ENCODE peak calls at places on chromosomes 4 and X, in eight cellular contexts. One of them, this sample, is unnamed. For H3K36me3 and H3K27me3, the result is how much of the 10 kb centered on the place peaks cover.

GRCh38 chrX:107619836-107620235 is 8.5 kb upstream of the PRPS1 start:
- DNase-seq in adipocyte: no peak
- DNase-seq in esophagus squamous epithelium: no peak
- DNase-seq in ovary: no peak
- DNase-seq in neural progenitor cell: no peak
- DNase-seq in tibial nerve: no peak
- DNase-seq in suprapubic skin: no peak
- DNase-seq in heart left ventricle: no peak
- DNase-seq in this sample: no peak

GRCh38 chrX:7316280-7316679 is 168.3 kb upstream of the PUDP start:
- DNase-seq in esophagus squamous epithelium: no peak
- DNase-seq in heart left ventricle: no peak
- DNase-seq in tibial nerve: no peak
- DNase-seq in adipocyte: no peak
- DNase-seq in neural progenitor cell: no peak
- DNase-seq in ovary: no peak
- DNase-seq in suprapubic skin: no peak
- DNase-seq in this sample: no peak

GRCh38 chrX:107691024-107691448 is 62.7 kb downstream of the PRPS1 start:
- DNase-seq in tibial nerve: no peak
- DNase-seq in esophagus squamous epithelium: no peak
- DNase-seq in ovary: peak
- DNase-seq in heart left ventricle: no peak
- DNase-seq in suprapubic skin: peak
- DNase-seq in adipocyte: peak
- DNase-seq in neural progenitor cell: no peak
- DNase-seq in this sample: no peak

GRCh38 chr4:173835863-173836262 is 305.8 kb upstream of the HAND2 start:
- DNase-seq in tibial nerve: no peak
- DNase-seq in heart left ventricle: peak
- DNase-seq in esophagus squamous epithelium: no peak
- DNase-seq in neural progenitor cell: peak
- DNase-seq in adipocyte: peak
- DNase-seq in ovary: no peak
- DNase-seq in suprapubic skin: no peak
- DNase-seq in this sample: no peak

GRCh38 chrX:120751683-120752082 is 121.8 kb upstream of the C1GALT1C1 start:
- DNase-seq in tibial nerve: no peak
- DNase-seq in neural progenitor cell: no peak
- DNase-seq in suprapubic skin: no peak
- DNase-seq in heart left ventricle: no peak
- DNase-seq in adipocyte: no peak
- DNase-seq in ovary: no peak
- DNase-seq in esophagus squamous epithelium: no peak
- DNase-seq in this sample: no peak

GRCh38 chr4:138003248-138003647 is 238.9 kb downstream of the SLC7A11 start:
- DNase-seq in heart left ventricle: no peak
- DNase-seq in tibial nerve: no peak
- DNase-seq in neural progenitor cell: no peak
- DNase-seq in ovary: no peak
- DNase-seq in suprapubic skin: no peak
- DNase-seq in esophagus squamous epithelium: no peak
- DNase-seq in adipocyte: peak
- DNase-seq in this sample: peak

GRCh38 chr4:86359944-86360478 is at the start of gene MAPK10:
- DNase-seq in neural progenitor cell: peak
- DNase-seq in esophagus squamous epithelium: peak
- DNase-seq in ovary: peak
- DNase-seq in adipocyte: peak
- DNase-seq in tibial nerve: peak
- DNase-seq in suprapubic skin: peak
- DNase-seq in heart left ventricle: peak
- DNase-seq in this sample: peak

GRCh38 chr4:112029642-112030235 is 115.5 kb upstream of the FAM241A start:
- DNase-seq in tibial nerve: no peak
- DNase-seq in suprapubic skin: no peak
- DNase-seq in ovary: no peak
- DNase-seq in neural progenitor cell: peak
- DNase-seq in adipocyte: peak
- DNase-seq in esophagus squamous epithelium: no peak
- DNase-seq in heart left ventricle: no peak
- DNase-seq in this sample: no peak

GRCh38 chr4:118765399-118765798 is 70.5 kb downstream of the SEC24D start:
- DNase-seq in neural progenitor cell: no peak
- DNase-seq in suprapubic skin: no peak
- DNase-seq in adipocyte: peak
- DNase-seq in heart left ventricle: no peak
- DNase-seq in tibial nerve: peak
- DNase-seq in esophagus squamous epithelium: no peak
- DNase-seq in ovary: no peak
- DNase-seq in this sample: no peak

GRCh38 chr4:120517966-120518365 is 404.6 kb downstream of the PRDM5 start:
- DNase-seq in adipocyte: peak
- DNase-seq in tibial nerve: peak
- DNase-seq in heart left ventricle: no peak
- DNase-seq in esophagus squamous epithelium: no peak
- DNase-seq in neural progenitor cell: no peak
- DNase-seq in suprapubic skin: no peak
- DNase-seq in ovary: peak
- DNase-seq in this sample: peak

GRCh38 chr4:54230479-54231418 is 1.7 kb downstream of the PDGFRA start:
- DNase-seq in esophagus squamous epithelium: no peak
- DNase-seq in ovary: peak
- DNase-seq in neural progenitor cell: peak
- DNase-seq in tibial nerve: peak
- DNase-seq in heart left ventricle: no peak
- DNase-seq in adipocyte: peak
- DNase-seq in suprapubic skin: peak
- DNase-seq in this sample: peak

GRCh38 chr4:160514126-160514525 is 1411.2 kb downstream of the RAPGEF2 start:
- DNase-seq in suprapubic skin: no peak
- DNase-seq in tibial nerve: no peak
- DNase-seq in neural progenitor cell: no peak
- DNase-seq in heart left ventricle: no peak
- DNase-seq in adipocyte: no peak
- DNase-seq in esophagus squamous epithelium: no peak
- DNase-seq in ovary: no peak
- DNase-seq in this sample: no peak

GRCh38 chrX:20727447-20727846 is 460.7 kb upstream of the RPS6KA3 start:
- DNase-seq in suprapubic skin: no peak
- DNase-seq in ovary: no peak
- DNase-seq in heart left ventricle: no peak
- DNase-seq in adipocyte: no peak
- DNase-seq in esophagus squamous epithelium: no peak
- DNase-seq in tibial nerve: no peak
- DNase-seq in neural progenitor cell: no peak
- DNase-seq in this sample: no peak

GRCh38 chrX:137565921-137566745 is at the start of gene ZIC3:
- DNase-seq in suprapubic skin: no peak
- DNase-seq in heart left ventricle: peak
- DNase-seq in esophagus squamous epithelium: no peak
- DNase-seq in neural progenitor cell: peak
- DNase-seq in adipocyte: peak
- DNase-seq in ovary: no peak
- DNase-seq in tibial nerve: peak
- DNase-seq in this sample: no peak

GRCh38 chr4:7423801-7424552 is 10.8 kb downstream of the PSAPL1 start:
- DNase-seq in ovary: peak
- DNase-seq in heart left ventricle: no peak
- DNase-seq in esophagus squamous epithelium: no peak
- DNase-seq in neural progenitor cell: no peak
- DNase-seq in adipocyte: no peak
- DNase-seq in tibial nerve: no peak
- DNase-seq in suprapubic skin: peak
- DNase-seq in this sample: no peak

GRCh38 chr4:27123769-27124124 is 263.1 kb downstream of the STIM2 start:
- DNase-seq in ovary: no peak
- DNase-seq in neural progenitor cell: no peak
- DNase-seq in heart left ventricle: no peak
- DNase-seq in suprapubic skin: no peak
- DNase-seq in esophagus squamous epithelium: no peak
- DNase-seq in tibial nerve: no peak
- DNase-seq in adipocyte: no peak
- DNase-seq in this sample: no peak

GRCh38 chrX:74579597-74580209 is 34.7 kb downstream of the RLIM start:
- DNase-seq in adipocyte: peak
- DNase-seq in ovary: no peak
- DNase-seq in esophagus squamous epithelium: no peak
- DNase-seq in tibial nerve: no peak
- DNase-seq in heart left ventricle: no peak
- DNase-seq in suprapubic skin: no peak
- DNase-seq in neural progenitor cell: no peak
- DNase-seq in this sample: no peak

GRCh38 chr4:76166480-76166879 is 18.3 kb upstream of the NUP54 start:
- DNase-seq in suprapubic skin: no peak
- DNase-seq in esophagus squamous epithelium: no peak
- DNase-seq in tibial nerve: no peak
- DNase-seq in adipocyte: no peak
- DNase-seq in ovary: no peak
- DNase-seq in neural progenitor cell: no peak
- DNase-seq in heart left ventricle: no peak
- DNase-seq in this sample: no peak
- H3K36me3 ChIP-seq in suprapubic skin: half or more
- H3K36me3 ChIP-seq in esophagus squamous epithelium: half or more
- H3K36me3 ChIP-seq in tibial nerve: under half
- H3K36me3 ChIP-seq in adipocyte: half or more
- H3K36me3 ChIP-seq in ovary: under half
- H3K36me3 ChIP-seq in neural progenitor cell: under half
- H3K36me3 ChIP-seq in heart left ventricle: under half
- H3K36me3 ChIP-seq in this sample: under half

GRCh38 chrX:153522259-153522658 is 4.8 kb downstream of the ATP2B3 start:
- DNase-seq in adipocyte: no peak
- DNase-seq in esophagus squamous epithelium: no peak
- DNase-seq in neural progenitor cell: no peak
- DNase-seq in tibial nerve: no peak
- DNase-seq in suprapubic skin: no peak
- DNase-seq in ovary: no peak
- DNase-seq in heart left ventricle: no peak
- DNase-seq in this sample: no peak

GRCh38 chrX:153517941-153518834 is 746 bp downstream of the ATP2B3 start:
- DNase-seq in tibial nerve: no peak
- DNase-seq in neural progenitor cell: no peak
- DNase-seq in adipocyte: no peak
- DNase-seq in esophagus squamous epithelium: no peak
- DNase-seq in ovary: no peak
- DNase-seq in suprapubic skin: no peak
- DNase-seq in heart left ventricle: no peak
- DNase-seq in this sample: no peak

GRCh38 chrX:153519569-153520285 is 2.3 kb downstream of the ATP2B3 start:
- DNase-seq in suprapubic skin: no peak
- DNase-seq in tibial nerve: no peak
- DNase-seq in heart left ventricle: no peak
- DNase-seq in ovary: no peak
- DNase-seq in esophagus squamous epithelium: no peak
- DNase-seq in adipocyte: peak
- DNase-seq in neural progenitor cell: no peak
- DNase-seq in this sample: no peak

GRCh38 chrX:153521034-153521433 is 3.6 kb downstream of the ATP2B3 start:
- DNase-seq in esophagus squamous epithelium: no peak
- DNase-seq in ovary: no peak
- DNase-seq in suprapubic skin: no peak
- DNase-seq in heart left ventricle: no peak
- DNase-seq in adipocyte: no peak
- DNase-seq in neural progenitor cell: no peak
- DNase-seq in tibial nerve: no peak
- DNase-seq in this sample: no peak

GRCh38 chrX:153520286-153520917 is 3.0 kb downstream of the ATP2B3 start:
- DNase-seq in ovary: no peak
- DNase-seq in suprapubic skin: no peak
- DNase-seq in heart left ventricle: no peak
- DNase-seq in esophagus squamous epithelium: no peak
- DNase-seq in neural progenitor cell: no peak
- DNase-seq in tibial nerve: no peak
- DNase-seq in adipocyte: no peak
- DNase-seq in this sample: no peak
- H3K27me3 ChIP-seq in ovary: under half
- H3K27me3 ChIP-seq in suprapubic skin: under half
- H3K27me3 ChIP-seq in heart left ventricle: under half
- H3K27me3 ChIP-seq in esophagus squamous epithelium: under half
- H3K27me3 ChIP-seq in neural progenitor cell: half or more
- H3K27me3 ChIP-seq in tibial nerve: half or more
- H3K27me3 ChIP-seq in adipocyte: half or more
- H3K27me3 ChIP-seq in this sample: under half

DNA sequence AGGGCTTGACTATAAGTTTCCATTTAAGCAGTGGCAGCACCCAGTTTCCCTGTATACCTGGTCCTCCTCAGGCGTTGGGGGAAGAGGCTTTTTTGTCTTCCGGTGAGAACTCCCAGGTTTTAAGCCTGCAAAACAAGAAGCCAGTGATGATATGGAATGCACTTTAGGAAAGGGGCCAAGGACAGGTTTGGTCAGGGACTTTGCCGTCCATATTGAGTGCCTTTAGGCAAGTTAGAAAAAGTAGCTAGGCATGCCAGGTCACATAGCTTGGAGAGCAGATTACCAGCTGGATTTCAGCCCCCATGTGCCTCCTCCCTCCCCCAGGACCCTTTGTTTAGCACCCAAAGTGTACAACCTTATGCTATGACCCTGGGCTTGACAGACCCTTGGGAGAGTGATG is 13.6 kb upstream of the TIMM8A start:
- DNase-seq in suprapubic skin: no peak
- DNase-seq in esophagus squamous epithelium: no peak
- DNase-seq in adipocyte: no peak
- DNase-seq in neural progenitor cell: no peak
- DNase-seq in heart left ventricle: no peak
- DNase-seq in ovary: no peak
- DNase-seq in tibial nerve: no peak
- DNase-seq in this sample: no peak
- H3K36me3 ChIP-seq in suprapubic skin: under half
- H3K36me3 ChIP-seq in esophagus squamous epithelium: under half
- H3K36me3 ChIP-seq in adipocyte: under half
- H3K36me3 ChIP-seq in neural progenitor cell: under half
- H3K36me3 ChIP-seq in heart left ventricle: under half
- H3K36me3 ChIP-seq in ovary: under half
- H3K36me3 ChIP-seq in tibial nerve: under half
- H3K36me3 ChIP-seq in this sample: under half

GRCh38 chr4:3701271-3702083 is 64.7 kb upstream of the ADRA2C start:
- DNase-seq in esophagus squamous epithelium: no peak
- DNase-seq in suprapubic skin: peak
- DNase-seq in tibial nerve: no peak
- DNase-seq in adipocyte: no peak
- DNase-seq in heart left ventricle: no peak
- DNase-seq in ovary: no peak
- DNase-seq in neural progenitor cell: peak
- DNase-seq in this sample: no peak
- H3K27me3 ChIP-seq in esophagus squamous epithelium: under half
- H3K27me3 ChIP-seq in suprapubic skin: half or more
- H3K27me3 ChIP-seq in tibial nerve: under half
- H3K27me3 ChIP-seq in adipocyte: half or more
- H3K27me3 ChIP-seq in heart left ventricle: half or more
- H3K27me3 ChIP-seq in ovary: under half
- H3K27me3 ChIP-seq in neural progenitor cell: under half
- H3K27me3 ChIP-seq in this sample: under half

This sample was measured in GM06990.